ENCODE peak calls at places on chromosome 22, in five cellular contexts. C is adipocyte; O is iris pigment epithelial cell; L is activated CD8-positive, alpha-beta memory T cell treated with anti-CD3 and anti-CD28 coated beads for 1 hour; G is HAP-1. M is an unnamed sample.

GRCh38 chr22:38110008-38110862 is at the start of gene BAIAP2L2:
- DNase-seq in C (no peak), O (no peak), L (no peak), G (no peak), M (no peak)

GRCh38 chr22:19065929-19066328 is 56.3 kb downstream of the DGCR2 start:
- DNase-seq in C (no peak), O (no peak), L (no peak), G (no peak), M (no peak)

GRCh38 chr22:31876156-31877035 is 67.9 kb upstream of the YWHAH start:
- DNase-seq in C (peak; percentile 46), O (no peak), L (no peak), G (no peak), M (no peak)

GRCh38 chr22:46635756-46636155 is 15.6 kb downstream of the GRAMD4 start:
- DNase-seq in C (no peak), O (no peak), L (no peak), G (no peak), M (no peak)

GRCh38 chr22:42967933-42968332 is 47.0 kb downstream of the PACSIN2 start:
- DNase-seq in C (no peak), O (no peak), L (no peak), G (no peak), M (peak; percentile 90)

GRCh38 chr22:49995413-49996191 is 17.0 kb downstream of the IL17REL start:
- DNase-seq in C (no peak), O (no peak), L (no peak), G (no peak), M (peak; percentile 73)

GRCh38 chr22:50008151-50009040 is 4.2 kb downstream of the IL17REL start:
- DNase-seq in C (no peak), O (no peak), L (no peak), G (no peak), M (peak; percentile 57)

GRCh38 chr22:31490496-31490925 is 869 bp upstream of the EIF4ENIF1 start:
- DNase-seq in C (peak; percentile 76), O (peak; percentile 78), L (peak; percentile 25), G (peak; percentile 61), M (no peak)

GRCh38 chr22:45906946-45907345 is 70.0 kb downstream of the WNT7B start:
- DNase-seq in C (no peak), O (no peak), L (no peak), G (no peak), M (no peak)

GRCh38 chr22:20803696-20804324 is 29.9 kb downstream of the SERPIND1 start:
- DNase-seq in C (peak; percentile 41), O (peak; percentile 42), L (no peak), G (peak; percentile 60), M (no peak)

M was measured in posterior vena cava.